ENCODE peak calls at places on chromosomes 6 and 20, in ten cellular contexts. Z is tibial nerve; O is HAP-1; Y is brain microvascular endothelial cell; B is A549; U is NB4; D is CD8-positive, alpha-beta memory T cell; C is K562; L is epithelial cell of esophagus; P is foreskin fibroblast. K is an unnamed sample.

GRCh38 chr20:13739726-13740649 is 44.7 kb downstream of the ESF1 start:
- DNase-seq in Y (no peak), O (no peak), L (no peak), Z (no peak), D (no peak), P (no peak), C (no peak), U (peak), B (no peak), K (no peak)

GRCh38 chr6:142945071-142945445 is at the start of gene HIVEP2:
- DNase-seq in Z (peak), D (peak), P (peak), L (peak), C (peak), Y (peak), B (peak), O (peak), U (peak), K (peak)

GRCh38 chr6:116332096-116332495 is 38.7 kb upstream of the DSE start:
- DNase-seq in B (no peak), Y (no peak), U (no peak), P (no peak), D (no peak), Z (no peak), O (no peak), L (no peak), C (no peak), K (no peak)

GRCh38 chr6:32609731-32610640 is 20.3 kb upstream of the HLA-DRB1 start:
- DNase-seq in B (peak), P (peak), C (peak), D (peak), U (peak), O (peak), Z (peak), Y (peak), L (peak), K (peak)

GRCh38 chr6:119541132-119541905 is 191.8 kb upstream of the MAN1A1 start:
- DNase-seq in Y (peak), Z (no peak), U (no peak), P (peak), D (no peak), O (peak), L (peak), C (no peak), B (no peak), K (no peak)

GRCh38 chr6:152299336-152299735 is 337.8 kb downstream of the SYNE1 start:
- DNase-seq in O (no peak), L (no peak), B (no peak), D (no peak), U (no peak), Y (no peak), C (no peak), P (no peak), Z (no peak), K (no peak)

GRCh38 chr6:125918681-125919566 is 37.6 kb upstream of the HINT3 start:
- DNase-seq in Y (peak), P (peak), D (peak), B (peak), L (peak), U (peak), C (peak), O (peak), Z (peak), K (peak)

GRCh38 chr20:5549200-5549599 is 201.0 kb upstream of the SHLD1 start:
- DNase-seq in C (peak), D (no peak), O (no peak), L (no peak), P (no peak), Y (no peak), B (no peak), U (no peak), Z (no peak), K (no peak)

GRCh38 chr6:5139828-5140771 is 55.0 kb downstream of the PPP1R3G start:
- DNase-seq in O (no peak), B (no peak), C (no peak), L (no peak), U (no peak), Z (no peak), Y (no peak), P (no peak), D (no peak), K (no peak)

GRCh38 chr20:41365785-41366545 is 653 bp downstream of the EMILIN3 start:
- DNase-seq in Y (no peak), O (no peak), Z (no peak), P (peak), B (no peak), C (no peak), D (no peak), L (peak), U (no peak), K (no peak)

GRCh38 chr20:6632187-6632586 is 135.3 kb upstream of the BMP2 start:
- DNase-seq in U (peak), Y (peak), D (no peak), B (no peak), L (peak), Z (peak), C (no peak), O (no peak), P (peak), K (no peak)

GRCh38 chr6:156883497-156884252 is 106.5 kb downstream of the ARID1B start:
- DNase-seq in C (no peak), P (no peak), U (no peak), Y (no peak), B (no peak), O (no peak), Z (no peak), L (peak), D (no peak), K (peak)

GRCh38 chr6:38815250-38815649 is 100.1 kb downstream of the DNAH8 start:
- DNase-seq in D (no peak), B (no peak), U (no peak), L (no peak), O (no peak), Y (no peak), C (no peak), P (no peak), Z (no peak), K (no peak)

GRCh38 chr20:48164034-48164433 is 378.8 kb upstream of the SULF2 start:
- DNase-seq in Y (no peak), B (no peak), O (no peak), Z (no peak), D (no peak), U (no peak), C (no peak), L (no peak), P (no peak), K (no peak)

GRCh38 chr20:48166082-48166835 is 381.0 kb upstream of the SULF2 start:
- DNase-seq in U (no peak), Y (no peak), O (no peak), P (no peak), D (no peak), C (no peak), L (no peak), Z (no peak), B (no peak), K (no peak)

GRCh38 chr20:48163521-48163920 is 378.2 kb upstream of the SULF2 start:
- DNase-seq in B (no peak), L (peak), Y (no peak), D (no peak), P (no peak), O (no peak), U (no peak), Z (no peak), C (no peak), K (no peak)

GRCh38 chr20:48164566-48165400 is 379.5 kb upstream of the SULF2 start:
- DNase-seq in O (no peak), U (no peak), L (no peak), Y (no peak), B (no peak), Z (no peak), D (no peak), C (no peak), P (no peak), K (no peak)

DNA sequence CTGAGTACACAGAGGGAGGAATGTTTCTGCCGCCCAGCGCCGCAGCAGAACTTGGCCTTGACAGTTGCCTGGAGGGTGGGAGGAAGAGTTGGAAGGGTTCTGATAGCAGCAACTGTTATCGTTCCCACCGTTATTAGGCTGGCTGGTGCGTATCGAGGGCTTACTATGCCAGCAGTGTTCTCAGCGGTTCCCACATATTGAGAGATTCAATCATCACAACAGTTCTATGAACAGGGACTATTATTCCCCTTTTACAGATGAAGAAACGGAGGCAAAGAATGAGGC is 380.1 kb upstream of the SULF2 start:
- DNase-seq in P (no peak), Z (no peak), B (no peak), C (no peak), O (no peak), U (no peak), D (no peak), L (no peak), Y (no peak), K (no peak)
- H3K4me3 ChIP-seq in P (no peak), Z (no peak), B (no peak), C (no peak), O (no peak), U (no peak), D (no peak), L (no peak), Y (no peak), K (no peak)

DNA sequence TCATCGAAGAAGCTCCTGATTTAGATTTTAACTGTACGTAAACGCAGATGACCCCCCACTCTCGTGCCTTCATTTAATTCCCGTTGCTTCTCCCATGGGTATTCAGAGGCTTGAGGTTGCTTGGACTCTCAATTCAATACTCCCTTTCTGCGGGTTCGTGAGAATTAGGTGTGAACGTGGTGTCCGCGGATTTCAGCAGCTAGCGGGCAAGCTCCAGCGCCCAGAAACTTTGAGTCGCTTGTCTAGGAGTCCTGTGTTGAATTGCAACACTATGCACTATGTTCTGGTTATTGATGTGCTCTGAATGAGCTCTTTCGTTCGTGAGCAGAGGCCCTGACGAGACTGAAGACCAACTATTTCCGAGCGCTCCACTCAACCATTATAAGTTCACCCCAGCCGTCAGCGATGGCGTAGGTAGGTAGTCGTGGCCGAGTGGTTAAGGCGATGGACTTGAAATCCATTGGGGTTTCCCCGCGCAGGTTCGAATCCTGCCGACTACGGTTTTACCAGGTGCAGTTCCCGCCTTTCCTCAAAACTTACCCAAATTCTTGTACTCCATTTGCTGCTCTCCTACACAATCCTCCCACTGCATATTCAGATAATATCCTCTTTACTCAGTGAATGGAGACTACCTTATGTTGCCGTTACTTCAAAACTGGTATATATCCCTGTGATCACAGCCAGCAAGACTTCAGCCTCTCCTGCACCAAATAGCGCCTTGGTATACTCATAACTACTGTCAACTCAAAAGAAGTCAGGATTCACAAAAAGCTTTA is 72.6 kb upstream of the ZNF184 start:
- DNase-seq in U (peak), D (no peak), O (peak), P (peak), L (peak), B (no peak), Y (peak), Z (no peak), C (peak), K (peak)
- H3K4me3 ChIP-seq in U (peak), D (peak), O (no peak), P (peak), L (peak), B (peak), Y (peak), Z (peak), C (peak), K (peak)

GRCh38 chr20:35617397-35618031 is 1.9 kb downstream of the SPAG4 start:
- DNase-seq in L (peak), C (peak), P (peak), U (peak), Y (peak), D (peak), B (peak), O (peak), Z (peak), K (peak)

GRCh38 chr20:35618032-35618371 is 2.4 kb downstream of the SPAG4 start:
- DNase-seq in B (no peak), Y (no peak), D (no peak), C (no peak), O (no peak), U (no peak), Z (no peak), L (no peak), P (no peak), K (no peak)

GRCh38 chr20:35620818-35621559 is 5.4 kb downstream of the SPAG4 start:
- DNase-seq in D (no peak), B (no peak), C (no peak), U (no peak), L (no peak), Y (no peak), Z (no peak), P (no peak), O (no peak), K (no peak)

GRCh38 chr20:35618372-35619131 is 2.9 kb downstream of the SPAG4 start:
- DNase-seq in Z (no peak), D (peak), L (peak), B (peak), C (no peak), U (no peak), O (no peak), P (peak), Y (peak), K (no peak)

GRCh38 chr20:35619196-35620095 is 3.8 kb downstream of the SPAG4 start:
- DNase-seq in Y (peak), B (peak), O (peak), Z (peak), D (peak), L (peak), U (peak), C (no peak), P (peak), K (peak)
- H3K4me3 ChIP-seq in Y (peak), B (peak), O (peak), Z (peak), D (peak), L (peak), U (no peak), C (no peak), P (peak), K (peak)

GRCh38 chr6:100879317-100879716 is 1.8 kb downstream of the ASCC3 start:
- DNase-seq in U (no peak), L (no peak), O (no peak), C (no peak), Y (no peak), P (no peak), B (no peak), D (no peak), Z (no peak), K (no peak)
- H3K4me3 ChIP-seq in U (peak), L (peak), O (no peak), C (no peak), Y (no peak), P (peak), B (no peak), D (no peak), Z (no peak), K (peak)

GRCh38 chr6:31575335-31575901 is at the start of gene TNF:
- DNase-seq in U (peak), B (no peak), Z (peak), C (no peak), D (peak), Y (no peak), L (peak), O (no peak), P (no peak), K (peak)
- H3K4me3 ChIP-seq in U (peak), B (no peak), Z (peak), C (no peak), D (peak), Y (no peak), L (no peak), O (no peak), P (no peak), K (peak)

DNA sequence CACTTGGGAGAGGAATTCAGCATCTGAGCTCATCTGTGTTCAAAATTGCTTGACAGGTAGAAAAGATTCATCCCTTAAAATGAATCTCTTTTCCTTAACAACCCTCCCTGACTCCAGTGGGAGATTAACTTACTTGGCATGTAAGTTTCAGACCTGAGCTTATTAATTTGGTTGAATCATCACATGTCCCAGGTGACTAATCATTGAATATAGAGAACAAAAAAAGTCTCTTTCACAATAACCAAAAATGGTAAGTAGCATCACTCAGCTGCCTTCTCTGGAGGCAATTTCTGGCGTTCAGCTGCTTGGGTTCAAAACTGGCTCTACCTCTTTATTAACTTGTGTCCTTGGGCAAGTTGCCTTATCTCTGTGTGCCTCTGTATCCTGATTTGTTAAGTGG is 2.9 kb downstream of the C6orf141 start:
- DNase-seq in B (no peak), Y (no peak), C (no peak), O (no peak), P (peak), L (peak), D (no peak), Z (no peak), U (no peak), K (no peak)
- H3K4me3 ChIP-seq in B (peak), Y (no peak), C (no peak), O (no peak), P (no peak), L (peak), D (no peak), Z (no peak), U (no peak), K (no peak)

GRCh38 chr6:108652375-108652774 is 91.7 kb downstream of the FOXO3 start:
- DNase-seq in B (no peak), P (no peak), D (no peak), U (no peak), O (no peak), Z (no peak), L (no peak), Y (no peak), C (no peak), K (no peak)

GRCh38 chr6:108656834-108657233 is 96.1 kb downstream of the FOXO3 start:
- DNase-seq in O (no peak), B (no peak), Z (no peak), D (no peak), P (no peak), L (no peak), U (no peak), Y (no peak), C (no peak), K (no peak)

GRCh38 chr6:108653864-108654402 is 93.2 kb downstream of the FOXO3 start:
- DNase-seq in P (peak), U (no peak), O (no peak), Y (no peak), B (no peak), D (no peak), C (no peak), L (peak), Z (peak), K (no peak)

GRCh38 chr6:108655840-108656650 is 95.3 kb downstream of the FOXO3 start:
- DNase-seq in Z (peak), O (no peak), Y (peak), P (peak), B (no peak), L (no peak), U (no peak), D (no peak), C (no peak), K (no peak)

DNA sequence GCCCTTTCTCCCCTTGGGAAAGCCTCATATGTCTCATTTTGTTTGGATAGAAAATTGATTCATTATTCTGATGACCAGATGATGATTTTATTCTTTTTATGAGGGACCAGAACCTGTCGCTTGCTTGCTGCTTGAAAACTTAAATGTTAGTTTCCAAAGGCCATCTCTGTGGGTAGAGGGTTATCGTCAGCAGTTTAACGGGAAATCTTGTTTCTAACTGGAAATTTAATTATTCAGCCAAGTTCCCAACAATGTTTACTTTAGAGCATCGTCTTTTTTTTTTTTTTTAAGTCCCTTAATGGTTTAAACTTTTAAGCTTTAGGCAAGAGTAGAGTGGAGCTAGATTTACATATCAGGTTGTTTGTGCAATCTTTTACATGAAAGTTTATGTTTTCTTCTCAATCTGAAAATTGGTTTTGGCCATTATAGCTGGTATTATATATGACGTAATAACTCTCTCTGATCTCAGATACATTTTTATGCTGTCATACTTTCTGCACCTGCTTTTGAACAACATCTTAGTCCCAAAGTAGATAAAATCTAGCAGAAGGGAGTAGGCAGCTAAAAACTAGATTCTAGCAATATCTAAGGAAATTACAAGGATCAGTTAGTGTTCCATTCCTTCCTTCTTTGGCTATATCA is 93.9 kb downstream of the FOXO3 start:
- DNase-seq in C (no peak), P (no peak), Y (no peak), U (no peak), L (no peak), D (no peak), Z (no peak), O (no peak), B (no peak), K (no peak)
- H3K4me3 ChIP-seq in C (no peak), P (no peak), Y (no peak), U (no peak), L (no peak), D (no peak), Z (no peak), O (no peak), B (no peak), K (no peak)

GRCh38 chr20:18287915-18288747 is at the start of gene ZNF133:
- DNase-seq in P (peak), Y (peak), C (peak), B (peak), U (peak), D (peak), O (peak), L (peak), Z (peak), K (peak)
- H3K4me3 ChIP-seq in P (peak), Y (peak), C (peak), B (peak), U (peak), D (peak), O (peak), L (peak), Z (peak), K (peak)

DNA sequence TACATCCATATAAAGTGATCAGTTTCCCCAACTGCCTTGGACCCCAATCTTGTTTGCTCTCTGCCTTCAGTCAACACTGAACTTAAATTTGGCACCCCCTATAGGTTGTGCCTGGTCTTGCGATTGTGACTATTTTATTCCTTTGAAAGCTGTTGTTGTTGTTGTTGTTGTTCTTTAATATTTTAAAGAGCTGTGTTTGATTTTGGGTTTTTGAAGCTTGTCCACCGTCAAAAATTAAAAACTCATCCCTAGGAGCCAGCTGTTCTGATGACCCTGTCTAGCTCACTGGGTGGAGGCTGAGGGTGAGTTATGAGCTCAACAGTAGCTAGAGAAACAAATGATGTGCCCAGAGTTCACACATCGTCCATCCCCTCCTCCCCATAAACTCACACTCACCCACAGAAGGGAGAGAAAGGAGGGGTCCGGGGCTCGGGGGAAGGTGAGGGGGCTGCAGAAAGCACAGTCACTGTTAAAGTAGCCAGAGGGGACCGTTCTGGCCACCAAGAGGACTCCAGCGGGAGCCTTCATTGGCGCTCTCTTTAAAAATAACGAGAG is 4.0 kb downstream of the SIM1 start:
- DNase-seq in Y (no peak), D (no peak), U (peak), Z (no peak), P (peak), L (no peak), C (no peak), B (peak), O (no peak), K (no peak)
- H3K4me3 ChIP-seq in Y (no peak), D (no peak), U (peak), Z (no peak), P (peak), L (no peak), C (no peak), B (peak), O (no peak), K (no peak)